ENCODE peak calls at places on chromosomes 4 and X, in six cellular contexts. One of them, this sample, is unnamed.

GRCh38 chr4:11069581-11069980 is 359.1 kb downstream of the HS3ST1 start:
- DNase-seq in GM12878: no peak
- DNase-seq in K562: no peak
- DNase-seq in SK-N-SH: no peak
- DNase-seq in A549: no peak
- DNase-seq in HepG2: no peak
- DNase-seq in this sample: no peak

GRCh38 chr4:10212400-10212799 is 95.8 kb upstream of the WDR1 start:
- DNase-seq in HepG2: no peak
- DNase-seq in K562: no peak
- DNase-seq in SK-N-SH: no peak
- DNase-seq in A549: no peak
- DNase-seq in GM12878: no peak
- DNase-seq in this sample: no peak

GRCh38 chr4:141587897-141588296 is 48.5 kb upstream of the IL15 start:
- DNase-seq in K562: no peak
- DNase-seq in A549: no peak
- DNase-seq in SK-N-SH: no peak
- DNase-seq in HepG2: no peak
- DNase-seq in GM12878: no peak
- DNase-seq in this sample: peak; percentile 64

GRCh38 chrX:101659601-101660063 is at the start of gene ARMCX2:
- DNase-seq in SK-N-SH: peak; percentile 81
- DNase-seq in GM12878: no peak
- DNase-seq in HepG2: no peak
- DNase-seq in A549: no peak
- DNase-seq in K562: no peak
- DNase-seq in this sample: peak; percentile 69

GRCh38 chrX:9461087-9461486 is 3.8 kb upstream of the TBL1X start:
- DNase-seq in A549: no peak
- DNase-seq in SK-N-SH: no peak
- DNase-seq in HepG2: no peak
- DNase-seq in K562: no peak
- DNase-seq in GM12878: no peak
- DNase-seq in this sample: no peak

GRCh38 chrX:133254666-133255065 is 36.5 kb upstream of the TFDP3 start:
- DNase-seq in GM12878: no peak
- DNase-seq in K562: no peak
- DNase-seq in A549: no peak
- DNase-seq in HepG2: peak; percentile 20
- DNase-seq in SK-N-SH: no peak
- DNase-seq in this sample: peak; percentile 41

GRCh38 chrX:134692990-134693389 is 34.7 kb upstream of the PLAC1 start:
- DNase-seq in A549: no peak
- DNase-seq in HepG2: no peak
- DNase-seq in K562: no peak
- DNase-seq in SK-N-SH: no peak
- DNase-seq in GM12878: no peak
- DNase-seq in this sample: peak; percentile 78

GRCh38 chr4:119299221-119300071 is 22.5 kb downstream of the FABP2 start:
- DNase-seq in GM12878: peak; percentile 32
- DNase-seq in K562: peak; percentile 13
- DNase-seq in A549: no peak
- DNase-seq in SK-N-SH: no peak
- DNase-seq in HepG2: peak; percentile 54
- DNase-seq in this sample: peak; percentile 28

GRCh38 chr4:61984260-61984909 is 784.3 kb downstream of the ADGRL3 start:
- DNase-seq in K562: no peak
- DNase-seq in HepG2: no peak
- DNase-seq in GM12878: no peak
- DNase-seq in A549: no peak
- DNase-seq in SK-N-SH: no peak
- DNase-seq in this sample: no peak

GRCh38 chrX:40154853-40155616 is 57.3 kb upstream of the BCOR start:
- DNase-seq in K562: peak; percentile 79
- DNase-seq in A549: peak; percentile 44
- DNase-seq in GM12878: no peak
- DNase-seq in HepG2: peak; percentile 87
- DNase-seq in SK-N-SH: peak; percentile 87
- DNase-seq in this sample: peak; percentile 50

GRCh38 chrX:25004485-25005032 is 11.2 kb downstream of the ARX start:
- DNase-seq in HepG2: no peak
- DNase-seq in K562: no peak
- DNase-seq in SK-N-SH: no peak
- DNase-seq in GM12878: no peak
- DNase-seq in A549: no peak
- DNase-seq in this sample: no peak

GRCh38 chr4:15010038-15010585 is 7.8 kb downstream of the CPEB2 start:
- DNase-seq in GM12878: no peak
- DNase-seq in HepG2: no peak
- DNase-seq in K562: no peak
- DNase-seq in SK-N-SH: no peak
- DNase-seq in A549: no peak
- DNase-seq in this sample: no peak

GRCh38 chr4:85807247-85807915 is 332.4 kb downstream of the ARHGAP24 start:
- DNase-seq in SK-N-SH: no peak
- DNase-seq in GM12878: no peak
- DNase-seq in K562: no peak
- DNase-seq in HepG2: no peak
- DNase-seq in A549: no peak
- DNase-seq in this sample: no peak

GRCh38 chr4:89305028-89305427 is 2.6 kb downstream of the GPRIN3 start:
- DNase-seq in SK-N-SH: no peak
- DNase-seq in GM12878: no peak
- DNase-seq in A549: no peak
- DNase-seq in K562: no peak
- DNase-seq in HepG2: no peak
- DNase-seq in this sample: no peak

GRCh38 chrX:17553451-17553850 is 178.5 kb downstream of the NHS start:
- DNase-seq in A549: no peak
- DNase-seq in GM12878: no peak
- DNase-seq in HepG2: no peak
- DNase-seq in K562: no peak
- DNase-seq in SK-N-SH: no peak
- DNase-seq in this sample: peak; percentile 70

GRCh38 chr4:143514432-143514831 is 930 bp downstream of the SMARCA5 start:
- DNase-seq in GM12878: no peak
- DNase-seq in HepG2: peak; percentile 15
- DNase-seq in SK-N-SH: peak; percentile 49
- DNase-seq in K562: peak; percentile 51
- DNase-seq in A549: peak; percentile 8
- DNase-seq in this sample: peak; percentile 48

GRCh38 chr4:134529629-134530028 is 328.0 kb upstream of the PABPC4L start:
- DNase-seq in HepG2: no peak
- DNase-seq in GM12878: no peak
- DNase-seq in K562: no peak
- DNase-seq in A549: no peak
- DNase-seq in SK-N-SH: no peak
- DNase-seq in this sample: no peak

GRCh38 chrX:3326721-3327120 is 19.7 kb downstream of the MXRA5 start:
- DNase-seq in GM12878: no peak
- DNase-seq in SK-N-SH: no peak
- DNase-seq in A549: no peak
- DNase-seq in K562: no peak
- DNase-seq in HepG2: no peak
- DNase-seq in this sample: peak; percentile 10

DNA sequence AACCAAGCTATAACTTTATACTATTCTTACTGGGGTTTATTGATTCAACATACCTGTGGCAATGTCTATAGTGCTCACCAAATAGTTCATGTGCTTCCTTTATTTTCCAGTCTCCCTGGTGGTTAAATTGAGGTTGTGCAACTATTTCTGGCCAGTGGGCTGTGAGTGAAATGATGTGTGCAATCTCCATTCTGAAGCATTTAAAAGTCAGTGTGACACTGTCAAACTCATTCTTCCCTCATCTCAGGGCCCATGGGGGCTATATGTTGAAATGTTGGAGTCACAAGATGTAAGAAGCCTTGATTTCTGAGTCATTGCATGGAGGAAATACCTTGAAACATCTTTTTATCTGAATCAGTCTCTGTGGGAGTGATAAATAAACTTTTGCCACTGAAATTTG is 414.3 kb upstream of the RPS6KA3 start:
- DNase-seq in A549: no peak
- DNase-seq in K562: no peak
- DNase-seq in SK-N-SH: no peak
- DNase-seq in GM12878: no peak
- DNase-seq in HepG2: no peak
- DNase-seq in this sample: no peak
- TF ChIP-seq CTCF in A549: no peak
- TF ChIP-seq CTCF in K562: no peak
- TF ChIP-seq CTCF in SK-N-SH: peak; percentile 19
- TF ChIP-seq CTCF in GM12878: no peak
- TF ChIP-seq CTCF in HepG2: no peak
- TF ChIP-seq CTCF in this sample: no peak

DNA sequence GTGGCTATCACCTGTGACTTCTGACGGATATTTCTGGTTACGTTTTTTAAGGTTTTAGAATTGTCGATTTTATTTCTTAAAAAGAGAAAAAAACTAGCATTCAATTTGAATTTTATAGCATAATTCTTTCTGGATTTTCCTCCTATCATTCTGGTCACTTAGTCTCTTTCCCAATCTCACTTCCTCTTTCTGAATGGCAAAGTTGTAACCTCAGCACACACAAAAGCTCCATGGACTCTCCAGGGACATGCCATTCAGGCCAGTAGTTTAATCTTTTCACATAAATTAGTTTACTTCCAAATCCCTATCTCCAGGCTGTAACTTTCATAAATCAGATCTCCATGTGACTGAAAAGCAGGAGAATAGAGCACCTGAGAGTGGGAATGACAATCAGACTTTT is 110.7 kb downstream of the ARAP2 start:
- DNase-seq in K562: no peak
- DNase-seq in SK-N-SH: no peak
- DNase-seq in A549: no peak
- DNase-seq in GM12878: no peak
- DNase-seq in HepG2: no peak
- DNase-seq in this sample: no peak
- TF ChIP-seq SMC3 in K562: no peak
- TF ChIP-seq SMC3 in SK-N-SH: no peak
- TF ChIP-seq SMC3 in A549: no peak
- TF ChIP-seq SMC3 in GM12878: no peak
- TF ChIP-seq SMC3 in HepG2: no peak
- TF ChIP-seq SMC3 in this sample: no peak

DNA sequence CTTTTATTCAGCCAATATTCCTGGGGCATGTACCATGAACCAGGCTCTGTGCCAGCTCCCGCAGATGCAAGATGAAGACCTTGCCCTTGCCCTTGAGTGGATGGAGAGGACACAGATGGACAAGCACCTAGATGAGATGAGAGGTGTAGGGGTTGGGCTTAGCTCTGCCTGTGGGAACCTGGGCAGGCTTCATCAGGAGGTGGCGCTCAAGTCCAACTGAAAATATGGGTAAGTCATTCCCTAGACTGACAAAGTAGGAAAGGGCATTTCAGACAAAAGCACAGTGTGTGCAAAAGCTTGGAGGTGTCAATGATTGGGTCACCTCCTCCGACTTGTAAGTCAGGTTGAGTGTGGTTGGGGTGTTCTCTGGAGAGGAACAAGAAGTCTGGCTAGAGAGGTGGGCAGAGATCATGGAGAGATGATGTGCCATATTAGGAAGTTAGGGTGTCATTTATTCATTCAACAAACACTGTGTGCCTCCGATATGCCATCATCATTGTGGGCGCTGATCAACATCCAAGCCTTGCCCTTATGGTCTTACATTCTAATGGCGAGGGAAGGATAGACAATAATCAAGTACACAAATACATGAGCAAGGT is 64.6 kb downstream of the ANAPC4 start:
- DNase-seq in HepG2: peak; percentile 44
- DNase-seq in A549: peak; percentile 18
- DNase-seq in SK-N-SH: peak; percentile 52
- DNase-seq in GM12878: no peak
- DNase-seq in K562: peak; percentile 45
- DNase-seq in this sample: peak; percentile 59
- TF ChIP-seq CTCF in HepG2: peak; percentile 86
- TF ChIP-seq CTCF in A549: peak; percentile 65
- TF ChIP-seq CTCF in SK-N-SH: peak; percentile 75
- TF ChIP-seq CTCF in GM12878: peak; percentile 66
- TF ChIP-seq CTCF in K562: peak; percentile 84
- TF ChIP-seq CTCF in this sample: peak; percentile 65

GRCh38 chr4:1576200-1576960 is 107.7 kb downstream of the FAM53A start:
- DNase-seq in A549: no peak
- DNase-seq in K562: no peak
- DNase-seq in HepG2: no peak
- DNase-seq in SK-N-SH: no peak
- DNase-seq in GM12878: no peak
- DNase-seq in this sample: no peak
- TF ChIP-seq SMC3 in A549: no peak
- TF ChIP-seq SMC3 in K562: no peak
- TF ChIP-seq SMC3 in HepG2: no peak
- TF ChIP-seq SMC3 in SK-N-SH: no peak
- TF ChIP-seq SMC3 in GM12878: no peak
- TF ChIP-seq SMC3 in this sample: no peak